ENCODE peak calls at places on chromosomes 12 and 14, in six cellular contexts. S is cardiac muscle cell; I is KG1; B is NCI-H1417; Q is CD4-positive, CD25-positive, alpha-beta regulatory T cell; D is NCI-H1105. H is an unnamed sample.

GRCh38 chr12:66653801-66654200 is 25.1 kb downstream of the GRIP1 start:
- DNase-seq in D (no peak), B (no peak), I (no peak), S (no peak), Q (no peak), H (no peak)

GRCh38 chr12:103783744-103784664 is 57.0 kb downstream of the NT5DC3 start:
- DNase-seq in B (no peak), I (no peak), S (no peak), D (no peak), Q (no peak), H (no peak)

GRCh38 chr14:100592461-100592871 is 5.2 kb upstream of the BEGAIN start:
- DNase-seq in I (no peak), D (no peak), B (no peak), S (no peak), Q (no peak), H (no peak)

GRCh38 chr12:58711968-58712367 is 208.3 kb downstream of the LRIG3 start:
- DNase-seq in B (no peak), S (peak), Q (no peak), I (no peak), D (no peak), H (no peak)

GRCh38 chr12:42162940-42163339 is 18.3 kb upstream of the GXYLT1 start:
- DNase-seq in D (no peak), B (no peak), S (peak), Q (no peak), I (no peak), H (no peak)

GRCh38 chr12:13000935-13001724 is 1.1 kb upstream of the HEBP1 start:
- DNase-seq in D (peak), I (no peak), Q (peak), B (peak), S (peak), H (no peak)

GRCh38 chr12:48280572-48280971 is 70.1 kb downstream of the ZNF641 start:
- DNase-seq in S (no peak), I (no peak), B (no peak), Q (no peak), D (no peak), H (no peak)

GRCh38 chr14:60722163-60722835 is 1.9 kb downstream of the SIX4 start:
- DNase-seq in S (peak), Q (no peak), B (peak), D (peak), I (no peak), H (peak)

GRCh38 chr14:51436630-51437029 is 196.6 kb downstream of the TMX1 start:
- DNase-seq in B (no peak), Q (no peak), S (no peak), I (no peak), D (no peak), H (no peak)

GRCh38 chr12:26987634-26988424 is 26.4 kb downstream of the TM7SF3 start:
- DNase-seq in Q (no peak), B (no peak), I (no peak), D (no peak), S (no peak), H (no peak)

GRCh38 chr14:85301506-85301905 is 228.4 kb upstream of the FLRT2 start:
- DNase-seq in S (no peak), I (no peak), Q (no peak), B (no peak), D (no peak), H (no peak)

GRCh38 chr12:123398177-123398916 is 14.4 kb downstream of the KMT5A start:
- DNase-seq in I (no peak), Q (no peak), D (no peak), B (no peak), S (peak), H (no peak)

GRCh38 chr14:65860956-65861631 is 448.6 kb downstream of the FUT8 start:
- DNase-seq in Q (peak), S (no peak), B (no peak), D (no peak), I (no peak), H (no peak)